ENCODE peak calls at places on chromosomes 13 and 19, in eight cellular contexts. M is thoracic aorta; R is iPS DF 6.9; X is naive thymus-derived CD4-positive, alpha-beta T cell; I is WERI-Rb-1; O is colonic mucosa; E is H9; Y is CD8-positive, alpha-beta memory T cell. L is an unnamed sample. For H3K9me3, the result is how much of the 10 kb centered on the place peaks cover.

GRCh38 chr19:13163609-13164364 is 13.6 kb downstream of the IER2 start:
- DNase-seq in X (no peak), E (peak), I (peak), M (no peak), O (peak), R (no peak), Y (peak), L (peak)

GRCh38 chr13:43596924-43597598 is 189.7 kb downstream of the ENOX1 start:
- DNase-seq in M (no peak), Y (no peak), E (no peak), O (no peak), R (no peak), I (no peak), X (no peak), L (no peak)

GRCh38 chr19:28934626-28935025 is 278.3 kb downstream of the UQCRFS1 start:
- DNase-seq in X (no peak), I (no peak), E (no peak), R (no peak), M (no peak), O (no peak), Y (no peak), L (no peak)

GRCh38 chr13:112905990-112906641 is 62.9 kb upstream of the MCF2L start:
- DNase-seq in Y (no peak), M (no peak), E (peak), I (peak), O (no peak), X (no peak), R (peak), L (no peak)

GRCh38 chr19:46409146-46409545 is 4.2 kb downstream of the CCDC8 start:
- DNase-seq in I (no peak), O (no peak), E (no peak), X (no peak), Y (no peak), M (no peak), R (no peak), L (no peak)

GRCh38 chr13:48489666-48490065 is 43.2 kb downstream of the RCBTB2 start:
- DNase-seq in E (no peak), M (no peak), I (no peak), Y (no peak), O (no peak), X (no peak), R (no peak), L (no peak)

GRCh38 chr19:13600091-13600490 is 93.8 kb upstream of the CACNA1A start:
- DNase-seq in E (no peak), I (no peak), Y (no peak), M (no peak), O (no peak), X (no peak), R (no peak), L (no peak)

GRCh38 chr19:11323601-11324078 is 15.8 kb downstream of the RAB3D start:
- DNase-seq in X (no peak), I (no peak), R (no peak), M (no peak), E (no peak), O (no peak), Y (no peak), L (no peak)

GRCh38 chr19:12913871-12914690 is 5.0 kb downstream of the SYCE2 start:
- DNase-seq in O (no peak), R (no peak), X (peak), M (no peak), E (no peak), I (no peak), Y (peak), L (no peak)

GRCh38 chr13:37914781-37915391 is 45.3 kb upstream of the TRPC4 start:
- DNase-seq in E (peak), M (no peak), O (no peak), I (no peak), R (no peak), X (no peak), Y (no peak), L (no peak)

GRCh38 chr19:18123819-18124218 is 26.2 kb downstream of the MAST3 start:
- DNase-seq in M (no peak), O (no peak), E (no peak), I (peak), Y (no peak), R (no peak), X (no peak), L (no peak)

GRCh38 chr19:5218963-5219530 is 121.6 kb downstream of the PTPRS start:
- DNase-seq in O (no peak), M (no peak), R (no peak), X (no peak), Y (no peak), E (no peak), I (no peak), L (no peak)

GRCh38 chr13:59266478-59267063 is 897.2 kb downstream of the DIAPH3 start:
- DNase-seq in M (no peak), Y (no peak), I (no peak), X (no peak), E (no peak), R (no peak), O (no peak), L (no peak)

GRCh38 chr13:48539550-48539949 is 6.7 kb upstream of the RCBTB2 start:
- DNase-seq in O (no peak), Y (no peak), M (no peak), I (no peak), E (no peak), R (no peak), X (no peak), L (no peak)

GRCh38 chr13:99960663-99961440 is 10.7 kb downstream of the ZIC5 start:
- DNase-seq in E (no peak), X (no peak), Y (no peak), I (peak), M (no peak), O (no peak), R (no peak), L (no peak)

GRCh38 chr13:72255908-72256307 is 388.9 kb upstream of the DACH1 start:
- DNase-seq in O (peak), Y (no peak), X (no peak), E (peak), M (no peak), R (peak), I (peak), L (no peak)

GRCh38 chr19:6340493-6341201 is 7.2 kb upstream of the ACER1 start:
- DNase-seq in O (no peak), Y (no peak), E (peak), I (no peak), R (no peak), M (no peak), X (no peak), L (no peak)

GRCh38 chr13:99446242-99446641 is 55.0 kb upstream of the TM9SF2 start:
- DNase-seq in R (no peak), I (peak), X (no peak), E (peak), Y (no peak), M (no peak), O (no peak), L (no peak)

GRCh38 chr13:91346848-91347211 is 657 bp upstream of the MIR17HG start:
- DNase-seq in R (no peak), Y (peak), E (peak), I (peak), X (no peak), M (no peak), O (peak), L (peak)

GRCh38 chr19:35142531-35143230 is 374 bp upstream of the FXYD7 start:
- DNase-seq in R (no peak), E (peak), Y (peak), X (peak), O (peak), M (no peak), I (peak), L (peak)

GRCh38 chr13:112792511-112792910 is 102.7 kb downstream of the ATP11A start:
- DNase-seq in M (no peak), X (no peak), R (no peak), Y (no peak), I (no peak), E (peak), O (no peak), L (no peak)

GRCh38 chr19:54138777-54139256 is 1.3 kb downstream of the CNOT3 start:
- DNase-seq in O (no peak), M (no peak), I (no peak), R (no peak), E (no peak), Y (no peak), X (no peak), L (no peak)

GRCh38 chr19:7191946-7192691 is 102.1 kb downstream of the INSR start:
- DNase-seq in R (no peak), E (no peak), O (no peak), X (peak), I (no peak), M (no peak), Y (peak), L (peak)

GRCh38 chr13:32117696-32118095 is 86.1 kb downstream of the FRY start:
- DNase-seq in E (no peak), R (no peak), M (peak), I (no peak), X (no peak), O (no peak), Y (no peak), L (no peak)

GRCh38 chr13:97141564-97142005 is 80.5 kb upstream of the MBNL2 start:
- DNase-seq in O (peak), Y (no peak), I (peak), M (no peak), R (peak), X (no peak), E (peak), L (no peak)

GRCh38 chr19:37484406-37485115 is 15.4 kb downstream of the ZNF570 start:
- DNase-seq in X (no peak), Y (no peak), E (no peak), O (no peak), M (no peak), R (no peak), I (no peak), L (no peak)
- H3K9me3 ChIP-seq in X (under half), Y (half or more), E (half or more), O (under half), M (half or more), R (under half), I (under half), L (half or more)

DNA sequence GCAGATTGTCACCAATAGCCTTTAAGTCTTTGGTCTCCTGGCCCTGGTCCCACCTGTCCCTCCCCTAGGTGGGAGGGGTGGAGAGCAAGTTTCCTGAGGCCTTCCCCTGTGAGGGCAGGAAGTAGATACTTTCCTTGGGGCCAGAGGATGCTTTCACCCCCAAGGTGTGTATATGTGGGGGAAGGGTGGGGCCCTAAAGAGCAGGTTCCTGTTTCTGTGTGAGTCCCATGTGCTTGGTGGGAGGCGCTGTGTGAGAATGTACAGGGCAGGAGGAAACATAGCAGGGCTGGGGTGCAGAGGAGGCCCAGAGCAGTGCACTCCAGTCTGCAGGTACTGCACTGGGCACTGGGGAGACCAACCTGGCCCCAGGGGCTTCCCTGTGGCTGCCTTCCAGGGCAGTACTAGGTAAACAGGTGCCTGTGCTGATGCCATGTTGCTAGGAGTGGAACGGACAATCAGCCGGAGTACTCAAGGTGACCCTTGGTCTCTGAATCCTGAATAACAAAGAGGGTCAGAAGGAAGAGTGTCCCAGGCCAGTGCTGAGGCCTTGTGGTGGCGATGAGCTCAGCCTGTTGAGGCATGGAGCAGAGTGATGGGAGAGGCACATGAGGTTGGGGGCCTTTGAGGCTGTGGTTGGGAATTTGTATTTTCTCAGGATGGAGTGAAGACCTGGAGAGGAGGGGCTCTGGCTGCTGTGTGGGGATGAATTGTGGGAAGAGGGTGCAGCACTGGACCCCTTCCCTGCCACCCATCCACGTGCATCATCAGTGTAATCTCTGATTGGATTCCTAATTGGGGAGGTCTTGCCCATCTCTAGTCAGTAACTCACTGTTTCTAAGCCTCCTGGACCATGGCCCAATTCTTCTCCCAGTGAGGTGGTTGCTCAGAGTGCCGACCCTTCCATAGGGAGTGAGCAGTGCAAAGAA is 5.1 kb downstream of the EGLN2 start:
- DNase-seq in E (peak), Y (peak), M (no peak), R (no peak), O (peak), X (peak), I (peak), L (peak)
- H3K9me3 ChIP-seq in E (under half), Y (under half), M (under half), R (under half), O (under half), X (under half), I (under half), L (under half)

DNA sequence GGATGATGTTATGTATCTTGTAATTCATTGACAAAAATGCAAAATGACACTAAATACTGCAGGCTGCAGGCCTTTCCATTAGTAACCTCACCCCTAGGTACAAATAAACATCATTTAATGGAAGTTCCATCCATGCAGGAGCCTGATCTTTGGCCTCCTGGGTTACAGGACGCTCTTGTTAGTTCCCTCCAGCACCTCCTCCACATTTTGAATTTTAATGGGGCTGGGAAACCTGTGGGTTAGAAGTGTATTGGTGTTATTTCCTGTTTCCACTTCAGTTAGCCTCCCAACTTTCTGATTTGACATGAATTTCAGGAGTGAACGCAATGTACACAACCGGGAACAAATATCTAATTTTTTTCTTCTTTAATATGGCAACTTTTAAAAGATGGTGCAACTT is 237.1 kb upstream of the ARGLU1 start:
- DNase-seq in E (no peak), Y (no peak), M (no peak), O (no peak), I (no peak), X (no peak), R (no peak), L (no peak)
- H3K9me3 ChIP-seq in E (under half), Y (under half), M (under half), O (under half), I (under half), X (under half), R (under half), L (under half)

GRCh38 chr19:883661-884211 is 9.3 kb downstream of the MED16 start:
- DNase-seq in Y (no peak), M (no peak), O (no peak), X (no peak), E (peak), R (no peak), I (no peak), L (no peak)

GRCh38 chr19:882871-883497 is 10.0 kb downstream of the MED16 start:
- DNase-seq in X (no peak), O (no peak), Y (no peak), M (no peak), E (no peak), R (no peak), I (no peak), L (no peak)

GRCh38 chr19:887072-887471 is 5.9 kb downstream of the MED16 start:
- DNase-seq in E (no peak), R (no peak), I (no peak), Y (no peak), X (no peak), M (no peak), O (no peak), L (no peak)

GRCh38 chr19:885536-886224 is 7.3 kb downstream of the MED16 start:
- DNase-seq in O (no peak), I (no peak), E (no peak), M (no peak), R (no peak), X (no peak), Y (no peak), L (no peak)

DNA sequence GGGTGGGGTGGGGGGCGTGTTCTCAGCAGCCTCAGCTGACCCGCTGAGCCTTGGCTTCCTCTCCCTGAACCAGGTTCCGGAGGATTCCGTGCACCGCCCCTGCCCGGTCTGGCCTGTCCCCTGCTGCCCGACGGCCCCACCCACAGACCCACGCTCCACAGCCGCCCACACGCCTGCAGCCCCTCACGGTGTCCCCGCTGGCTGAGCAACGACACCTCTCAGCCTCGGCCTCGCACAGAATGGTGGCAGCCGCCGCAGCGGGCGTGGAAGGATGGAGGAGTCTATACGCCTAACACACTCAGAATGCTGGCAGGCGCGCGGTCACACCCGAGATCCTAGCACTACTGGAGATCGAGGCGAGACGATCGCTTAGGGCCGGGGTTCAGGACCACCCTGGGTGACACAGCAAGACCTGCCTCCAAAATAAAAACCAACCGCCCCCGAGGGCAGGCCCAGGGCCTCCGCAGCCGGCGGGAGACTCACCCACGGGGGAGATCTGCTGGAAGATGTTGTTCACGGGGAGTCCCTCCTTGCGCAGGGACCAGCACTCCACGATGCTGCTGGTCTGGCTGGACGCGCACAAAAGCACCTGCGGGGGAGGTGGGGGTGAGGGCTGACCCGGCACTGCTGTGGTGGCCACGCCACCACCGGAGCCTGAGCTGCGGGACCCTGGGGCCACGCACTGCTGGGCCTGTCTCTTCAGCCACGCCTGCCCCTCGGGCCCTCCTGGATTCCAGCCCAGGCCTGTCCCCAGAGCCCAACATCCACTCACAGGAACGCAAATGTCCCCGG is 8.4 kb downstream of the MED16 start:
- DNase-seq in O (no peak), Y (no peak), M (no peak), I (no peak), X (no peak), E (no peak), R (no peak), L (no peak)
- H3K9me3 ChIP-seq in O (under half), Y (under half), M (under half), I (under half), X (under half), E (under half), R (under half), L (under half)

GRCh38 chr19:23799321-23799720 is 40.6 kb upstream of the ZNF681 start:
- DNase-seq in I (no peak), M (no peak), Y (peak), X (peak), O (no peak), E (no peak), R (no peak), L (no peak)

GRCh38 chr19:23790641-23791488 is 32.2 kb upstream of the ZNF681 start:
- DNase-seq in O (no peak), E (no peak), M (no peak), R (no peak), Y (no peak), I (no peak), X (no peak), L (no peak)

GRCh38 chr19:23792784-23793183 is 34.1 kb upstream of the ZNF681 start:
- DNase-seq in Y (no peak), X (no peak), I (no peak), R (no peak), E (no peak), O (no peak), M (no peak), L (no peak)

GRCh38 chr19:23800281-23800680 is 41.6 kb upstream of the ZNF681 start:
- DNase-seq in R (no peak), O (no peak), E (no peak), I (no peak), X (no peak), Y (no peak), M (no peak), L (no peak)

GRCh38 chr19:23795462-23795861 is 36.8 kb upstream of the ZNF681 start:
- DNase-seq in E (no peak), Y (no peak), O (no peak), R (no peak), X (no peak), I (no peak), M (no peak), L (no peak)
- H3K9me3 ChIP-seq in E (under half), Y (under half), O (under half), R (under half), X (under half), I (under half), M (under half), L (under half)

L was measured in T-helper 17 cell.